ENCODE peak calls at places on chromosome 10, in five cellular contexts. J is GF-D8, T is NCI-H524 treated with DMSO at 0.1 percent for 48 hours, W is Caki2, F is MG63. S is an unnamed sample.

GRCh38 chr10:118950190-118950658 is 79.3 kb upstream of the NANOS1 start:
- DNase-seq in J (no peak), T (no peak), W (peak; percentile 39), F (peak; percentile 55), S (no peak)

GRCh38 chr10:54133201-54133600 is 667.8 kb downstream of the PCDH15 start:
- DNase-seq in J (no peak), T (no peak), W (no peak), F (no peak), S (no peak)

GRCh38 chr10:106450966-106451365 is 713.5 kb downstream of the SORCS1 start:
- DNase-seq in J (no peak), T (no peak), W (no peak), F (no peak), S (peak; percentile 70)

GRCh38 chr10:96341219-96342182 is 17.3 kb downstream of the OPALIN start:
- DNase-seq in J (no peak), T (no peak), W (no peak), F (no peak), S (no peak)

GRCh38 chr10:50805981-50806622 is 66.4 kb downstream of the ASAH2B start:
- DNase-seq in J (no peak), T (no peak), W (no peak), F (no peak), S (no peak)

GRCh38 chr10:96714856-96715255 is 5.5 kb downstream of the PIK3AP1 start:
- DNase-seq in J (no peak), T (no peak), W (no peak), F (no peak), S (no peak)

GRCh38 chr10:44952779-44953231 is 6.8 kb upstream of the RASSF4 start:
- DNase-seq in J (no peak), T (no peak), W (peak; percentile 24), F (no peak), S (no peak)

GRCh38 chr10:71715026-71715425 is 4.6 kb downstream of the C10orf105 start:
- DNase-seq in J (no peak), T (no peak), W (no peak), F (no peak), S (no peak)

GRCh38 chr10:128068398-128069285 is 57.6 kb downstream of the MKI67 start:
- DNase-seq in J (no peak), T (no peak), W (no peak), F (no peak), S (no peak)

GRCh38 chr10:110600487-110601101 is 33.1 kb downstream of the SMC3 start:
- DNase-seq in J (no peak), T (no peak), W (peak; percentile 55), F (no peak), S (peak; percentile 76)

GRCh38 chr10:47187592-47187991 is 112.4 kb upstream of the GDF10 start:
- DNase-seq in J (no peak), T (no peak), W (no peak), F (no peak), S (no peak)

GRCh38 chr10:58573970-58574538 is 61.4 kb downstream of the BICC1 start:
- DNase-seq in J (no peak), T (no peak), W (no peak), F (no peak), S (peak; percentile 79)

GRCh38 chr10:108913300-108913699 is 1010.0 kb downstream of the XPNPEP1 start:
- DNase-seq in J (no peak), T (no peak), W (no peak), F (no peak), S (no peak)

GRCh38 chr10:58153751-58154150 is 113.9 kb downstream of the IPMK start:
- DNase-seq in J (no peak), T (no peak), W (no peak), F (no peak), S (no peak)

GRCh38 chr10:50990568-50991495 is 83.5 kb upstream of the PRKG1 start:
- DNase-seq in J (no peak), T (peak; percentile 22), W (peak; percentile 45), F (peak; percentile 61), S (peak; percentile 80)

GRCh38 chr10:8159628-8160165 is 105.2 kb downstream of the GATA3 start:
- DNase-seq in J (no peak), T (no peak), W (no peak), F (peak; percentile 45), S (no peak)

GRCh38 chr10:16686081-16686902 is 130.9 kb downstream of the RSU1 start:
- DNase-seq in J (no peak), T (no peak), W (no peak), F (no peak), S (no peak)

GRCh38 chr10:15461353-15462108 is 90.4 kb upstream of the FAM171A1 start:
- DNase-seq in J (no peak), T (no peak), W (peak; percentile 57), F (peak; percentile 76), S (peak; percentile 94)

GRCh38 chr10:28679941-28680752 is 2.8 kb downstream of the BAMBI start:
- DNase-seq in J (peak; percentile 91), T (no peak), W (no peak), F (peak; percentile 11), S (no peak)

GRCh38 chr10:80199828-80200227 is 5.5 kb downstream of the ANXA11 start:
- DNase-seq in J (peak; percentile 64), T (no peak), W (peak; percentile 78), F (no peak), S (peak; percentile 78)

GRCh38 chr10:123140164-123140982 is 4.6 kb downstream of the HMX3 start:
- DNase-seq in J (no peak), T (no peak), W (no peak), F (no peak), S (no peak)